ENCODE peak calls at places on chromosomes 7 and 10, in six cellular contexts. C, X, N, H, F and G are unnamed samples.

GRCh38 chr10:22824984-22825383 is 102.9 kb upstream of the ARMC3 start:
- DNase-seq in H (no peak), C (no peak), F (peak; percentile 17), N (peak; percentile 80), X (no peak), G (no peak)

GRCh38 chr10:5538892-5539651 is 14.3 kb downstream of the CALML3 start:
- DNase-seq in H (no peak), C (no peak), F (no peak), N (no peak), X (no peak), G (no peak)

GRCh38 chr7:124780056-124780455 is 14.5 kb upstream of the GPR37 start:
- DNase-seq in F (no peak), N (no peak), H (no peak), X (no peak), C (no peak), G (no peak)

GRCh38 chr7:155711081-155711480 is 66.6 kb downstream of the RBM33 start:
- DNase-seq in N (no peak), X (no peak), H (no peak), F (no peak), C (no peak), G (no peak)

GRCh38 chr7:111067682-111068081 is 23.2 kb upstream of the LRRN3 start:
- DNase-seq in C (no peak), H (no peak), F (no peak), X (no peak), N (no peak), G (no peak)

GRCh38 chr10:13162013-13162364 is 631 bp downstream of the MCM10 start:
- DNase-seq in N (no peak), C (no peak), H (no peak), F (no peak), X (no peak), G (no peak)

GRCh38 chr7:47943676-47944474 is 4.4 kb downstream of the PKD1L1 start:
- DNase-seq in H (no peak), F (no peak), C (no peak), N (no peak), X (no peak), G (no peak)

GRCh38 chr7:35728412-35729060 is 33.6 kb upstream of the HERPUD2 start:
- DNase-seq in C (no peak), X (no peak), F (no peak), H (no peak), N (no peak), G (no peak)

GRCh38 chr10:97548828-97549455 is 23.6 kb upstream of the ANKRD2 start:
- DNase-seq in F (no peak), N (no peak), C (no peak), X (no peak), H (no peak), G (no peak)

GRCh38 chr10:97974108-97974507 is 56.3 kb downstream of the CRTAC1 start:
- DNase-seq in C (peak; percentile 25), N (no peak), X (no peak), H (no peak), F (no peak), G (no peak)

GRCh38 chr10:79561257-79561656 is 1.1 kb upstream of the SFTPA2 start:
- DNase-seq in H (no peak), N (no peak), X (no peak), F (no peak), C (no peak), G (no peak)

GRCh38 chr10:86371691-86372090 is 5.1 kb upstream of the GRID1 start:
- DNase-seq in X (peak; percentile 36), C (peak; percentile 27), H (no peak), N (no peak), F (no peak), G (peak; percentile 9)
- TF ChIP-seq CTCF in X (no peak), C (no peak), H (no peak), N (no peak), F (no peak), G (no peak)

GRCh38 chr10:103474077-103474476 is 5.0 kb downstream of the CALHM3 start:
- DNase-seq in H (no peak), X (no peak), F (no peak), C (no peak), N (no peak), G (no peak)

GRCh38 chr10:103475437-103475836 is 3.6 kb downstream of the CALHM3 start:
- DNase-seq in N (no peak), F (no peak), H (no peak), X (no peak), C (no peak), G (no peak)

GRCh38 chr10:103479135-103479534 is at the start of gene CALHM3:
- DNase-seq in N (no peak), H (no peak), X (no peak), C (no peak), F (peak; percentile 42), G (no peak)

GRCh38 chr10:103478671-103479070 is 369 bp downstream of the CALHM3 start:
- DNase-seq in F (no peak), H (no peak), C (no peak), X (no peak), N (no peak), G (no peak)

GRCh38 chr10:103476046-103476768 is 2.8 kb downstream of the CALHM3 start:
- DNase-seq in X (no peak), H (no peak), F (peak; percentile 39), C (peak; percentile 73), N (no peak), G (no peak)
- TF ChIP-seq CTCF in X (no peak), H (peak; percentile 11), F (no peak), C (peak; percentile 27), N (peak; percentile 41), G (no peak)

GRCh38 chr7:20402297-20403230 is 71.9 kb downstream of the ITGB8 start:
- DNase-seq in F (no peak), X (no peak), N (no peak), C (no peak), H (no peak), G (no peak)
- TF ChIP-seq CTCF in F (peak; percentile 57), X (peak; percentile 40), N (peak; percentile 35), C (no peak), H (peak; percentile 43), G (peak; percentile 47)

GRCh38 chr10:58414270-58415041 is 29.2 kb downstream of the TFAM start:
- DNase-seq in C (no peak), F (peak; percentile 82), X (no peak), H (peak; percentile 51), N (peak; percentile 70), G (no peak)
- TF ChIP-seq CTCF in C (no peak), F (peak; percentile 89), X (no peak), H (peak; percentile 53), N (peak; percentile 39), G (no peak)